ENCODE peak calls at places on chromosome 10, in eight cellular contexts. M is CD8-positive, alpha-beta T cell; G is A549; P is fibroblast of lung; D is tibial artery; B is psoas muscle; L is SK-N-SH; W is body of pancreas. N is an unnamed sample.

GRCh38 chr10:79437111-79437814 is 8.2 kb downstream of the ZCCHC24 start:
- DNase-seq in L (no peak), W (no peak), G (no peak), P (peak; percentile 42), M (no peak), D (no peak), B (no peak), N (no peak)

GRCh38 chr10:4066581-4067403 is 281.8 kb upstream of the KLF6 start:
- DNase-seq in G (no peak), D (no peak), W (no peak), M (no peak), B (no peak), L (peak; percentile 8), P (no peak), N (no peak)

GRCh38 chr10:49200859-49201258 is 12.7 kb upstream of the TMEM273 start:
- DNase-seq in L (no peak), B (no peak), P (no peak), G (no peak), D (no peak), M (no peak), W (no peak), N (no peak)

GRCh38 chr10:63466168-63466935 is 575 bp upstream of the JMJD1C start:
- DNase-seq in P (peak; percentile 66), L (peak; percentile 55), M (peak; percentile 65), D (peak; percentile 65), G (peak; percentile 70), W (peak; percentile 59), B (no peak), N (no peak)

GRCh38 chr10:112666070-112666469 is 219.1 kb downstream of the VTI1A start:
- DNase-seq in B (no peak), L (no peak), P (peak; percentile 3), M (no peak), G (no peak), W (no peak), D (no peak), N (no peak)

GRCh38 chr10:105969884-105970377 is 1194.6 kb downstream of the SORCS1 start:
- DNase-seq in L (no peak), P (no peak), M (no peak), D (no peak), B (no peak), G (no peak), W (no peak), N (no peak)

GRCh38 chr10:93461124-93461806 is 20.9 kb downstream of the MYOF start:
- DNase-seq in P (peak; percentile 96), L (no peak), M (no peak), G (no peak), W (no peak), D (no peak), B (no peak), N (no peak)

GRCh38 chr10:75972494-75973276 is 541.3 kb downstream of the LRMDA start:
- DNase-seq in P (peak; percentile 68), B (no peak), D (peak; percentile 43), L (peak; percentile 19), W (peak; percentile 39), G (no peak), M (no peak), N (no peak)

GRCh38 chr10:62348029-62348428 is 26.1 kb upstream of the ZNF365 start:
- DNase-seq in P (no peak), B (no peak), W (no peak), M (no peak), G (no peak), L (no peak), D (no peak), N (no peak)

GRCh38 chr10:101779544-101780186 is 3.6 kb downstream of the NPM3 start:
- DNase-seq in W (peak; percentile 80), G (peak; percentile 73), B (peak; percentile 91), D (peak; percentile 65), P (peak; percentile 39), L (peak; percentile 51), M (peak; percentile 89), N (no peak)

GRCh38 chr10:121288864-121289659 is 309.2 kb downstream of the FGFR2 start:
- DNase-seq in M (no peak), G (no peak), L (no peak), W (no peak), P (no peak), B (no peak), D (no peak), N (no peak)

GRCh38 chr10:8361510-8361844 is 307.0 kb downstream of the GATA3 start:
- DNase-seq in P (no peak), D (no peak), B (no peak), G (no peak), W (no peak), L (no peak), M (no peak), N (no peak)

GRCh38 chr10:96512997-96513685 is 585 bp downstream of the TLL2 start:
- DNase-seq in L (peak; percentile 65), G (no peak), M (no peak), D (no peak), B (no peak), W (peak; percentile 8), P (peak; percentile 21), N (no peak)

GRCh38 chr10:63388421-63389031 is 77.3 kb downstream of the JMJD1C start:
- DNase-seq in W (no peak), D (no peak), B (no peak), P (peak; percentile 60), G (no peak), M (no peak), L (no peak), N (no peak)

GRCh38 chr10:1378473-1378872 is 322.3 kb downstream of the WDR37 start:
- DNase-seq in G (no peak), M (peak; percentile 13), B (no peak), L (peak; percentile 8), P (no peak), W (no peak), D (no peak), N (no peak)

GRCh38 chr10:81367132-81367531 is 507.9 kb upstream of the NRG3 start:
- DNase-seq in D (no peak), P (no peak), G (no peak), M (no peak), L (no peak), W (no peak), B (no peak), N (no peak)

GRCh38 chr10:131093795-131094366 is 217.6 kb downstream of the TCERG1L start:
- DNase-seq in G (no peak), L (no peak), M (no peak), W (no peak), D (no peak), B (no peak), P (no peak), N (no peak)

GRCh38 chr10:89224697-89225443 is 17.8 kb upstream of the CH25H start:
- DNase-seq in B (no peak), M (no peak), L (no peak), G (no peak), D (no peak), P (no peak), W (no peak), N (no peak)
- H3K27ac ChIP-seq in B (peak overlapping the region; percentile 62), M (no peak overlapping the region), L (no peak overlapping the region), G (no peak overlapping the region), D (no peak overlapping the region), P (no peak overlapping the region), W (peak overlapping the region; percentile 60), N (peak overlapping the region; percentile 87)

DNA sequence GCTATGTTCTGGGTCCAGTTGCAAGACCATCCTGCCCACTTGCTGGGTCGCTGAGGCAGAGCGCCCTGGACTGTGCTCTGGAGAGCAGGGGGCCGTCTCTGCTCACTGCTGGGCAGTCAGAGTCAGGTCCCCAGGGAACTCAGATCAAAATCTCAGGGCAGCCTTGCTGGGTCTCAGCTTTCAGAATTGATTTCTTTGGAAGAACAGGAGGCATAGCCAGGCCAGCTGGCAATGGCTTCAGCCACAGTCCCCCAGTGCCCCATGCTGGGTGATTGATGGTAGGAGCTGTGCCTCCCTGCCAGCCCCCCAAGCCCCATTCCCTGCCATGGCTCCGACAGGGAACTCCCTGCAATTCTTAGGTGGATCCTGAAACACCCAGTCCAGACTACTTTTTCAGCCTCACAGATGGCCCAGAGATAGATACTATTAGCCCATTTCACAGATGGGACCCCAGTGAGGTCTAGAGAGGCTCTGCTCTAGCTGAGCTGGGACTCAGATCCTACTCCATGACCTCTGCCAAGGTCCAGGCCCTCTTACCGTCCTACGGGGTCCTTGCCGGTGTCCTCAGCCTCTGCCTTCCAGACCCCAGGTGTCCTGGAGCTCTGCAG is 470 bp downstream of the MMRN2 start:
- DNase-seq in D (no peak), W (no peak), P (no peak), G (no peak), M (no peak), L (peak; percentile 60), B (no peak), N (no peak)
- H3K27ac ChIP-seq in D (peak overlapping the region; percentile 91), W (peak overlapping the region; percentile 49), P (no peak overlapping the region), G (no peak overlapping the region), M (no peak overlapping the region), L (no peak overlapping the region), B (peak overlapping the region; percentile 65), N (peak overlapping the region; percentile 73)

GRCh38 chr10:110782616-110783015 is 89.1 kb upstream of the PDCD4 start:
- DNase-seq in W (no peak), B (no peak), L (no peak), P (no peak), G (no peak), D (no peak), M (no peak), N (no peak)

GRCh38 chr10:110784198-110784597 is 87.5 kb upstream of the PDCD4 start:
- DNase-seq in L (no peak), W (peak; percentile 72), M (no peak), P (no peak), B (no peak), G (no peak), D (no peak), N (no peak)

GRCh38 chr10:110788620-110789385 is 82.9 kb upstream of the PDCD4 start:
- DNase-seq in D (no peak), B (no peak), W (no peak), M (no peak), G (no peak), L (peak; percentile 69), P (no peak), N (no peak)

GRCh38 chr10:110783509-110784103 is 88.1 kb upstream of the PDCD4 start:
- DNase-seq in P (no peak), D (no peak), W (no peak), M (peak; percentile 73), L (no peak), B (no peak), G (no peak), N (peak; percentile 30)

DNA sequence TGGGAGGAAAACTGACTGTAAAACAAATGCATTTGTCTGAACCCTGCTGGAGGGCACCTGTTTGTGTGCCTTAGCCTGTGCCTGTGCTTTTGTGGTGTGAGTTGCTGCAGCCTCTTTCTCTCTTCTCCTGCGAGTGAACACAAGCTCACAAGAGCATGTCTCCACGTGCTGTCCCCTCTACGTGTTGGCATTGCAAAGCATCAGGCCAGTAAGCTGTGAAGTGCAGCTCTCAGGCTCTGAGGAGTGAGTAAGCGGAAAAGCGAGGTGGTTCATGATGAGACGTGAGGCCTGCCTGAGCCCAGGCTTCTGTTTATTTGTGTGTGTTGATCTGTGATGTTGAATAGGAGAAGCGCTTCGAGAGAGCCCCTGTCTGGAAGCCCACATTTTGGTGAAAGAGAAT is 85.6 kb upstream of the PDCD4 start:
- DNase-seq in P (peak; percentile 28), G (no peak), D (no peak), L (no peak), W (no peak), M (no peak), B (no peak), N (no peak)
- H3K27ac ChIP-seq in P (no peak overlapping the region), G (no peak overlapping the region), D (no peak overlapping the region), L (peak overlapping the region; percentile 99), W (no peak overlapping the region), M (no peak overlapping the region), B (no peak overlapping the region), N (no peak overlapping the region)

DNA sequence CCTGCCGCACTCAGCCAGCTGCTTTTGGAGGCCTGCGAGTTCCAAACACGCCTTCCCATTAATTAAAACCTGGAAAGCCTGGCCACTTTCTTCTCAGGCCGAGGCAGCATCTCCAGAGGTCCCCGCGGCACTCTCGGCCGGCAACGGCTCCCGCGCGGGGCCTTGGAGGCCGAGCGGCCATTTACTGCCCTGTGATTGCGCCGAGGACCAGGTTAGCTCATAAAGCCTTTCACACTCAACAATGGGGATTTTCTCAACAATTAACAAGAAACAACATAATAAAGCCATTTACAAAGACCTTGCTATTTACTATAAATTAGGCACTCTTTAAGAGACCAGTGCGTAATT is 16.5 kb downstream of the SKIDA1 start:
- DNase-seq in L (no peak), W (no peak), D (no peak), P (no peak), M (no peak), G (no peak), B (no peak), N (no peak)
- H3K27ac ChIP-seq in L (no peak overlapping the region), W (no peak overlapping the region), D (no peak overlapping the region), P (no peak overlapping the region), M (no peak overlapping the region), G (no peak overlapping the region), B (no peak overlapping the region), N (no peak overlapping the region)